ENCODE peak calls at places on chromosomes 7 and 10, in four cellular contexts. One of them, this sample, is unnamed.

GRCh38 chr10:86711237-86711956 is 43.1 kb downstream of the LDB3 start:
- DNase-seq in RWPE1: peak
- DNase-seq in fibroblast of lung: peak
- DNase-seq in GM20000: peak
- DNase-seq in this sample: peak

GRCh38 chr7:83005410-83005809 is 157.3 kb downstream of the PCLO start:
- DNase-seq in RWPE1: no peak
- DNase-seq in fibroblast of lung: peak
- DNase-seq in GM20000: no peak
- DNase-seq in this sample: no peak

GRCh38 chr10:35639651-35640311 is 2.3 kb downstream of the FZD8 start:
- DNase-seq in RWPE1: no peak
- DNase-seq in fibroblast of lung: peak
- DNase-seq in GM20000: peak
- DNase-seq in this sample: no peak

GRCh38 chr7:155987681-155988080 is 175.4 kb upstream of the SHH start:
- DNase-seq in RWPE1: no peak
- DNase-seq in fibroblast of lung: no peak
- DNase-seq in GM20000: no peak
- DNase-seq in this sample: no peak

GRCh38 chr10:48444861-48445841 is 138.7 kb downstream of the MAPK8 start:
- DNase-seq in RWPE1: no peak
- DNase-seq in fibroblast of lung: no peak
- DNase-seq in GM20000: no peak
- DNase-seq in this sample: peak

GRCh38 chr10:77539147-77539935 is 98.3 kb downstream of the KCNMA1 start:
- DNase-seq in RWPE1: peak
- DNase-seq in fibroblast of lung: no peak
- DNase-seq in GM20000: no peak
- DNase-seq in this sample: no peak

GRCh38 chr10:79089579-79090110 is 20.9 kb downstream of the ZMIZ1 start:
- DNase-seq in RWPE1: no peak
- DNase-seq in fibroblast of lung: no peak
- DNase-seq in GM20000: no peak
- DNase-seq in this sample: no peak

GRCh38 chr7:104074529-104074928 is 85.1 kb upstream of the RELN start:
- DNase-seq in RWPE1: no peak
- DNase-seq in fibroblast of lung: no peak
- DNase-seq in GM20000: no peak
- DNase-seq in this sample: no peak

GRCh38 chr10:13329565-13329964 is 18.5 kb downstream of the SEPHS1 start:
- DNase-seq in RWPE1: no peak
- DNase-seq in fibroblast of lung: no peak
- DNase-seq in GM20000: no peak
- DNase-seq in this sample: no peak

GRCh38 chr10:46299531-46300366 is 13.0 kb downstream of the ANTXRL start:
- DNase-seq in RWPE1: no peak
- DNase-seq in fibroblast of lung: no peak
- DNase-seq in GM20000: no peak
- DNase-seq in this sample: no peak

GRCh38 chr7:132485136-132485535 is 91.1 kb downstream of the PLXNA4 start:
- DNase-seq in RWPE1: no peak
- DNase-seq in fibroblast of lung: no peak
- DNase-seq in GM20000: no peak
- DNase-seq in this sample: no peak

GRCh38 chr10:110344622-110345021 is 39.9 kb upstream of the SMNDC1 start:
- DNase-seq in RWPE1: no peak
- DNase-seq in fibroblast of lung: no peak
- DNase-seq in GM20000: no peak
- DNase-seq in this sample: no peak

GRCh38 chr7:1864126-1864940 is 194.3 kb downstream of the ELFN1 start:
- DNase-seq in RWPE1: no peak
- DNase-seq in fibroblast of lung: no peak
- DNase-seq in GM20000: no peak
- DNase-seq in this sample: no peak

GRCh38 chr7:47763063-47763974 is 181.4 kb upstream of the TNS3 start:
- DNase-seq in RWPE1: peak
- DNase-seq in fibroblast of lung: peak
- DNase-seq in GM20000: no peak
- DNase-seq in this sample: no peak

GRCh38 chr7:4842302-4843064 is 19.3 kb downstream of the PAPOLB start:
- DNase-seq in RWPE1: no peak
- DNase-seq in fibroblast of lung: peak
- DNase-seq in GM20000: no peak
- DNase-seq in this sample: no peak

GRCh38 chr7:4841007-4841784 is 20.6 kb downstream of the PAPOLB start:
- DNase-seq in RWPE1: no peak
- DNase-seq in fibroblast of lung: no peak
- DNase-seq in GM20000: no peak
- DNase-seq in this sample: no peak

GRCh38 chr7:4841836-4842235 is 20.0 kb downstream of the PAPOLB start:
- DNase-seq in RWPE1: no peak
- DNase-seq in fibroblast of lung: no peak
- DNase-seq in GM20000: no peak
- DNase-seq in this sample: no peak

GRCh38 chr7:4849390-4849789 is 12.4 kb downstream of the PAPOLB start:
- DNase-seq in RWPE1: peak
- DNase-seq in fibroblast of lung: peak
- DNase-seq in GM20000: peak
- DNase-seq in this sample: no peak

GRCh38 chr7:4845740-4846142 is 16.1 kb downstream of the PAPOLB start:
- DNase-seq in RWPE1: no peak
- DNase-seq in fibroblast of lung: peak
- DNase-seq in GM20000: no peak
- DNase-seq in this sample: no peak
- TF ChIP-seq CTCF in RWPE1: no peak
- TF ChIP-seq CTCF in fibroblast of lung: peak
- TF ChIP-seq CTCF in GM20000: no peak
- TF ChIP-seq CTCF in this sample: no peak

DNA sequence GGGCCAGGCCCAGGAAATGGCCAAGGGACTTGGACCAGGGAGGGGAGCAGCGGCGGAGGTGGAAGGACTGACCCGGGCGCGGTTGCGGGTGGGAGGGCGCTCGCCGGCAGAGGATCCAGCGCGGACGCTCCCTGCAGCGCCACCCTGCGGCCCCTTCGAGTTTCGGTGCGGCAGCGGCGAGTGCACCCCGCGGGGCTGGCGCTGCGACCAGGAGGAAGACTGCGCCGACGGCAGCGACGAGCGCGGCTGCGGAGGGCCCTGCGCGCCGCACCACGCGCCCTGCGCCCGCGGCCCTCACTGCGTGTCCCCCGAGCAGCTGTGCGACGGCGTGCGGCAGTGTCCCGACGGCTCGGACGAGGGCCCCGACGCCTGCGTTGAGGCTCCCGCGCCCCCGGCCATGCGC is 16.8 kb upstream of the ZNF467 start:
- DNase-seq in RWPE1: no peak
- DNase-seq in fibroblast of lung: no peak
- DNase-seq in GM20000: peak
- DNase-seq in this sample: peak
- TF ChIP-seq CTCF in RWPE1: peak
- TF ChIP-seq CTCF in fibroblast of lung: peak
- TF ChIP-seq CTCF in GM20000: peak
- TF ChIP-seq CTCF in this sample: peak

GRCh38 chr7:91636129-91636724 is 244.3 kb downstream of the MTERF1 start:
- DNase-seq in RWPE1: no peak
- DNase-seq in fibroblast of lung: peak
- DNase-seq in GM20000: no peak
- DNase-seq in this sample: no peak
- TF ChIP-seq CTCF in RWPE1: peak
- TF ChIP-seq CTCF in fibroblast of lung: peak
- TF ChIP-seq CTCF in GM20000: peak
- TF ChIP-seq CTCF in this sample: peak

GRCh38 chr10:106557951-106558733 is 606.4 kb downstream of the SORCS1 start:
- DNase-seq in RWPE1: no peak
- DNase-seq in fibroblast of lung: peak
- DNase-seq in GM20000: no peak
- DNase-seq in this sample: no peak

GRCh38 chr10:106559442-106559841 is 605.1 kb downstream of the SORCS1 start:
- DNase-seq in RWPE1: no peak
- DNase-seq in fibroblast of lung: peak
- DNase-seq in GM20000: no peak
- DNase-seq in this sample: no peak

GRCh38 chr10:106551501-106551900 is 613.0 kb downstream of the SORCS1 start:
- DNase-seq in RWPE1: no peak
- DNase-seq in fibroblast of lung: no peak
- DNase-seq in GM20000: no peak
- DNase-seq in this sample: no peak

GRCh38 chr10:106557053-106557452 is 607.5 kb downstream of the SORCS1 start:
- DNase-seq in RWPE1: no peak
- DNase-seq in fibroblast of lung: no peak
- DNase-seq in GM20000: no peak
- DNase-seq in this sample: no peak

GRCh38 chr10:106555599-106555998 is 608.9 kb downstream of the SORCS1 start:
- DNase-seq in RWPE1: no peak
- DNase-seq in fibroblast of lung: no peak
- DNase-seq in GM20000: no peak
- DNase-seq in this sample: no peak
- TF ChIP-seq CTCF in RWPE1: no peak
- TF ChIP-seq CTCF in fibroblast of lung: peak
- TF ChIP-seq CTCF in GM20000: no peak
- TF ChIP-seq CTCF in this sample: no peak

GRCh38 chr10:91088300-91089140 is 131.9 kb upstream of the PCGF5 start:
- DNase-seq in RWPE1: peak
- DNase-seq in fibroblast of lung: peak
- DNase-seq in GM20000: peak
- DNase-seq in this sample: peak

GRCh38 chr10:91096263-91096662 is 124.2 kb upstream of the PCGF5 start:
- DNase-seq in RWPE1: no peak
- DNase-seq in fibroblast of lung: no peak
- DNase-seq in GM20000: no peak
- DNase-seq in this sample: no peak

GRCh38 chr10:91091780-91092179 is 128.7 kb upstream of the PCGF5 start:
- DNase-seq in RWPE1: no peak
- DNase-seq in fibroblast of lung: no peak
- DNase-seq in GM20000: no peak
- DNase-seq in this sample: no peak

GRCh38 chr10:91090761-91091529 is 129.5 kb upstream of the PCGF5 start:
- DNase-seq in RWPE1: no peak
- DNase-seq in fibroblast of lung: peak
- DNase-seq in GM20000: peak
- DNase-seq in this sample: no peak
- TF ChIP-seq CTCF in RWPE1: no peak
- TF ChIP-seq CTCF in fibroblast of lung: peak
- TF ChIP-seq CTCF in GM20000: no peak
- TF ChIP-seq CTCF in this sample: peak

DNA sequence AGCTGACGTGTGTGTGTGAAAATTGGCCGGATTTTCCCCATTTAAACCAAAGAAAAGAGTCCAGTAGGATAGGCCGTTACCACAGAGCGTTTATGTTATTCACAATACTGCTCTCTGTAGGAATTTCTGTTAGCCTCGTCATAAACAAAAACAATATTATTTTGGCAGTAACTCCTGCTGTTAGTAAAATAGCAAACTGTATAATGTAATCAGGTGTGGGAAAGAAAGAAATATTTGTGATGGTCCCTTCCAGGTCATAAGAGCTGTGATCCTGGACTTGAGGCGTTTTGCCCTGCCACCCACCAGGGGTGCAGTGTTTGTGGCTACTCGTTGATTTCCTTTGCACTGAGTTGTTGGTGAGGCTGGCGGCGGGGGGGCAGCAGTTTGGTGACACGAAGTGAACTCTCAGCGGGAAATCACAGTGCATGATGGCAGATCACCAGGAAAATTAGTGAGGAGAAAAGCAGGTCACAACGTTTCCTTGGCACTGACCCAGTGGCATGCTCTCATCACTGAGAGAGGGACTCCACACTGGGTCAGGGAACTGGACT is 2.8 kb downstream of the EEPD1 start:
- DNase-seq in RWPE1: no peak
- DNase-seq in fibroblast of lung: peak
- DNase-seq in GM20000: no peak
- DNase-seq in this sample: no peak
- TF ChIP-seq CTCF in RWPE1: no peak
- TF ChIP-seq CTCF in fibroblast of lung: peak
- TF ChIP-seq CTCF in GM20000: no peak
- TF ChIP-seq CTCF in this sample: no peak

GRCh38 chr7:12210179-12211053 is 678 bp upstream of the TMEM106B start:
- DNase-seq in RWPE1: peak
- DNase-seq in fibroblast of lung: no peak
- DNase-seq in GM20000: no peak
- DNase-seq in this sample: no peak

GRCh38 chr7:12212051-12212485 is 974 bp downstream of the TMEM106B start:
- DNase-seq in RWPE1: peak
- DNase-seq in fibroblast of lung: peak
- DNase-seq in GM20000: no peak
- DNase-seq in this sample: no peak

GRCh38 chr7:12207046-12207445 is 4.0 kb upstream of the TMEM106B start:
- DNase-seq in RWPE1: no peak
- DNase-seq in fibroblast of lung: no peak
- DNase-seq in GM20000: no peak
- DNase-seq in this sample: no peak

GRCh38 chr7:12217311-12217710 is 6.2 kb downstream of the TMEM106B start:
- DNase-seq in RWPE1: no peak
- DNase-seq in fibroblast of lung: no peak
- DNase-seq in GM20000: no peak
- DNase-seq in this sample: no peak

GRCh38 chr7:12211054-12212050 is at the start of gene TMEM106B:
- DNase-seq in RWPE1: peak
- DNase-seq in fibroblast of lung: peak
- DNase-seq in GM20000: peak
- DNase-seq in this sample: peak
- TF ChIP-seq CTCF in RWPE1: peak
- TF ChIP-seq CTCF in fibroblast of lung: no peak
- TF ChIP-seq CTCF in GM20000: no peak
- TF ChIP-seq CTCF in this sample: peak

DNA sequence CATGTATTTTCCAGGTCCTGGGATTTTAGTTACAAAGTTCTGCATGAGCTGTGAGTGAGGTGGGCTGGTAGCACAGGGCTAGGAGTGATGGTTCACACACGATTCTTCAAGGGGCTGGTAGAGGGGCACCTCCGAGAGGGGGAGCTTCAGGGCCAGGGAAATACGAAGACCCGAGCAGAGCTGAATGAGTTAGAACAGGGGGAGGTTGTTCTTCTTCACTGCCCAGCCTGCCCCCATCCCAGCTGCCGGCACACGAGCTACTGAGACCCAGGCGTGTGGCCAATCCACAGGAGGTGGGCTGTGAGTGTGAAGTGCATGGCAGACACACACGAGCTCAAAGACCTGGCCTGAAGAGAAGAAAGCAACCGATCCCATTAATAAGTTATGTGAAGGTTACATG is 256.1 kb upstream of the ZNF32 start:
- DNase-seq in RWPE1: no peak
- DNase-seq in fibroblast of lung: no peak
- DNase-seq in GM20000: no peak
- DNase-seq in this sample: no peak
- TF ChIP-seq CTCF in RWPE1: no peak
- TF ChIP-seq CTCF in fibroblast of lung: no peak
- TF ChIP-seq CTCF in GM20000: no peak
- TF ChIP-seq CTCF in this sample: no peak

This sample was measured in GM10248.